ENCODE peak calls at places on chromosomes 4 and X, in seven cellular contexts. S is cardiac fibroblast; Z is NCI-H82; F is stimulated activated CD8-positive, alpha-beta memory T cell treated with anti-CD3 and anti-CD28 coated beads, Interleukin-15, amount 100 ng/mL, for 4 hours; M is NCI-H510A; D is heart left ventricle; B is memory B cell. N is an unnamed sample.

GRCh38 chr4:98448923-98449322 is 187.7 kb downstream of the RAP1GDS1 start:
- DNase-seq in S (peak), Z (no peak), F (no peak), M (no peak), D (no peak), B (no peak), N (no peak)

GRCh38 chr4:169620846-169621228 is 459 bp downstream of the CLCN3 start:
- DNase-seq in S (peak), Z (peak), F (no peak), M (no peak), D (peak), B (no peak), N (no peak)

GRCh38 chrX:47796433-47796906 is 40.2 kb upstream of the ZNF81 start:
- DNase-seq in S (peak), Z (no peak), F (no peak), M (no peak), D (no peak), B (no peak), N (no peak)

GRCh38 chr4:25795566-25796454 is 67.0 kb downstream of the SEL1L3 start:
- DNase-seq in S (peak), Z (no peak), F (no peak), M (no peak), D (no peak), B (no peak), N (no peak)

GRCh38 chr4:13816472-13816871 is 188.9 kb upstream of the BOD1L1 start:
- DNase-seq in S (no peak), Z (no peak), F (no peak), M (no peak), D (no peak), B (no peak), N (no peak)

GRCh38 chr4:1309261-1310010 is 19.7 kb downstream of the MAEA start:
- DNase-seq in S (peak), Z (peak), F (peak), M (no peak), D (peak), B (peak), N (no peak)

GRCh38 chr4:123449780-123450179 is 53.2 kb downstream of the SPRY1 start:
- DNase-seq in S (peak), Z (no peak), F (no peak), M (no peak), D (no peak), B (no peak), N (no peak)

GRCh38 chrX:150450519-150451177 is 87.5 kb downstream of the MAMLD1 start:
- DNase-seq in S (no peak), Z (no peak), F (no peak), M (no peak), D (no peak), B (no peak), N (no peak)

GRCh38 chrX:94053575-94053974 is 379.6 kb downstream of the FAM133A start:
- DNase-seq in S (no peak), Z (no peak), F (no peak), M (no peak), D (no peak), B (no peak), N (no peak)

GRCh38 chrX:154013614-154014360 is 5.9 kb downstream of the IRAK1 start:
- DNase-seq in S (peak), Z (peak), F (no peak), M (no peak), D (no peak), B (peak), N (no peak)